ENCODE peak calls at places on chromosomes 3 and 15, in six cellular contexts. O, Z, Y, N, B and P are unnamed samples.

GRCh38 chr3:120369000-120369399 is 19.8 kb upstream of the LRRC58 start:
- DNase-seq in N (no peak), B (no peak), O (no peak), Z (no peak), Y (no peak), P (peak)

GRCh38 chr3:119690043-119690656 is 12.7 kb upstream of the CFAP91 start:
- DNase-seq in B (no peak), O (no peak), N (peak), Z (peak), Y (no peak), P (peak)

GRCh38 chr15:59622289-59622688 is 10.7 kb downstream of the GCNT3 start:
- DNase-seq in B (no peak), Z (peak), N (peak), O (no peak), Y (no peak), P (peak)

GRCh38 chr3:100611221-100611620 is 1.8 kb downstream of the ADGRG7 start:
- DNase-seq in N (no peak), O (no peak), Y (no peak), B (no peak), Z (no peak), P (no peak)

GRCh38 chr15:50884583-50884982 is 23.9 kb upstream of the AP4E1 start:
- DNase-seq in Y (no peak), O (no peak), Z (peak), N (no peak), B (no peak), P (peak)

GRCh38 chr15:61033938-61034792 is 194.9 kb downstream of the RORA start:
- DNase-seq in Y (no peak), N (no peak), O (no peak), B (no peak), Z (no peak), P (no peak)

GRCh38 chr15:81316267-81316666 is 7.7 kb downstream of the STARD5 start:
- DNase-seq in N (no peak), B (no peak), Y (no peak), Z (no peak), O (no peak), P (no peak)

GRCh38 chr3:99119312-99119810 is 217.9 kb upstream of the DCBLD2 start:
- DNase-seq in B (no peak), Y (no peak), N (no peak), O (no peak), Z (peak), P (peak)

GRCh38 chr3:30516238-30516637 is 90.2 kb upstream of the TGFBR2 start:
- DNase-seq in N (no peak), O (no peak), Z (peak), B (no peak), Y (no peak), P (no peak)

GRCh38 chr3:171399842-171400241 is 60.4 kb downstream of the TNIK start:
- DNase-seq in Z (no peak), N (no peak), Y (no peak), O (no peak), B (peak), P (no peak)

GRCh38 chr3:113844622-113845222 is 6.1 kb downstream of the GRAMD1C start:
- DNase-seq in Z (peak), B (no peak), Y (peak), N (peak), O (no peak), P (peak)

GRCh38 chr15:81073796-81074195 is 60.3 kb upstream of the CFAP161 start:
- DNase-seq in N (no peak), O (no peak), Y (no peak), B (no peak), Z (no peak), P (no peak)

GRCh38 chr3:127604035-127604434 is 5.8 kb downstream of the MCM2 start:
- DNase-seq in N (no peak), Y (no peak), Z (no peak), B (no peak), O (no peak), P (no peak)

GRCh38 chr3:120264963-120265362 is 20.1 kb downstream of the GPR156 start:
- DNase-seq in N (no peak), Y (no peak), B (no peak), Z (no peak), O (no peak), P (no peak)

GRCh38 chr3:149462653-149463052 is 11.8 kb upstream of the TM4SF4 start:
- DNase-seq in Z (peak), N (no peak), O (no peak), B (no peak), Y (no peak), P (no peak)

GRCh38 chr3:125602752-125603649 is 7.7 kb upstream of the OSBPL11 start:
- DNase-seq in N (no peak), O (no peak), Y (no peak), Z (peak), B (no peak), P (peak)

GRCh38 chr15:50107591-50108408 is 11.2 kb downstream of the ATP8B4 start:
- DNase-seq in O (no peak), B (no peak), Y (no peak), Z (no peak), N (no peak), P (no peak)

GRCh38 chr15:31357148-31357547 is 30.5 kb downstream of the KLF13 start:
- DNase-seq in O (no peak), B (no peak), N (no peak), Z (no peak), Y (peak), P (no peak)

GRCh38 chr15:96359772-96360498 is 29.4 kb downstream of the NR2F2 start:
- DNase-seq in O (no peak), N (no peak), B (no peak), Z (peak), Y (no peak), P (peak)

GRCh38 chr15:78076231-78077052 is 1.1 kb downstream of the TBC1D2B start:
- DNase-seq in N (no peak), B (no peak), Y (no peak), O (no peak), Z (no peak), P (no peak)

GRCh38 chr3:193347507-193348501 is 30.7 kb downstream of the ATP13A5 start:
- DNase-seq in O (no peak), N (no peak), Y (no peak), B (no peak), Z (no peak), P (peak)

GRCh38 chr3:159936541-159936940 is 52.1 kb upstream of the IL12A start:
- DNase-seq in O (no peak), N (no peak), Y (no peak), B (no peak), Z (no peak), P (no peak)

GRCh38 chr3:46112296-46112695 is 85.0 kb upstream of the XCR1 start:
- DNase-seq in B (no peak), O (no peak), N (no peak), Z (peak), Y (no peak), P (peak)

GRCh38 chr3:12679468-12679867 is 15.6 kb upstream of the RAF1 start:
- DNase-seq in B (peak), Y (no peak), N (no peak), O (no peak), Z (peak), P (peak)

GRCh38 chr3:33645060-33645841 is 72.8 kb downstream of the CLASP2 start:
- DNase-seq in Y (peak), O (no peak), N (no peak), B (no peak), Z (peak), P (peak)

GRCh38 chr3:16825617-16826204 is 59.0 kb upstream of the PLCL2 start:
- DNase-seq in Z (peak), O (no peak), B (no peak), N (no peak), Y (no peak), P (no peak)

GRCh38 chr3:170614214-170614966 is 28.5 kb upstream of the SLC7A14 start:
- DNase-seq in O (no peak), Y (no peak), Z (peak), B (peak), N (no peak), P (peak)

GRCh38 chr15:57323806-57324589 is 52.3 kb upstream of the CGNL1 start:
- DNase-seq in Y (no peak), Z (peak), B (no peak), N (peak), O (no peak), P (peak)

GRCh38 chr15:41891946-41892345 is 1.9 kb downstream of the SPTBN5 start:
- DNase-seq in Y (no peak), B (no peak), N (no peak), O (no peak), Z (no peak), P (peak)

GRCh38 chr3:142888099-142888483 is 792 bp downstream of the PCOLCE2 start:
- DNase-seq in N (no peak), O (no peak), Y (no peak), B (peak), Z (no peak), P (peak)